ENCODE peak calls at places on chromosomes 7 and 10, in ten cellular contexts. M, F, B, D, J, N, G, V, Z and A are unnamed samples.

GRCh38 chr10:5527332-5528200 is 2.8 kb downstream of the CALML3 start:
- DNase-seq in M (peak; percentile 27), F (peak; percentile 43), B (no peak), D (no peak), J (no peak), N (no peak), G (no peak), V (no peak), Z (no peak), A (peak; percentile 6)

GRCh38 chr10:58641095-58641531 is 128.4 kb downstream of the BICC1 start:
- DNase-seq in M (no peak), F (no peak), B (peak; percentile 98), D (peak; percentile 87), J (peak; percentile 99), N (peak; percentile 18), G (no peak), V (peak; percentile 92), Z (no peak), A (no peak)

GRCh38 chr7:77954773-77955562 is 156.4 kb downstream of the PHTF2 start:
- DNase-seq in M (no peak), F (no peak), B (no peak), D (peak; percentile 23), J (peak; percentile 19), N (no peak), G (no peak), V (peak; percentile 69), Z (no peak), A (no peak)

GRCh38 chr10:47418966-47419365 is 34.9 kb upstream of the ZNF488 start:
- DNase-seq in M (no peak), F (peak; percentile 28), B (no peak), D (no peak), J (no peak), N (no peak), G (no peak), V (no peak), Z (no peak), A (no peak)

GRCh38 chr7:1948887-1949680 is 279.0 kb downstream of the ELFN1 start:
- DNase-seq in M (peak; percentile 36), F (no peak), B (no peak), D (no peak), J (no peak), N (no peak), G (peak; percentile 61), V (no peak), Z (peak; percentile 16), A (no peak)

GRCh38 chr7:30926323-30926722 is 14.7 kb downstream of the AQP1 start:
- DNase-seq in M (peak; percentile 42), F (peak; percentile 54), B (no peak), D (no peak), J (no peak), N (no peak), G (no peak), V (no peak), Z (peak; percentile 7), A (no peak)

GRCh38 chr10:97781541-97782331 is 9.9 kb upstream of the SFRP5 start:
- DNase-seq in M (no peak), F (no peak), B (no peak), D (no peak), J (no peak), N (no peak), G (no peak), V (no peak), Z (no peak), A (no peak)

GRCh38 chr10:79193694-79194382 is 125.1 kb downstream of the ZMIZ1 start:
- DNase-seq in M (no peak), F (no peak), B (no peak), D (no peak), J (no peak), N (no peak), G (no peak), V (no peak), Z (no peak), A (peak; percentile 57)

GRCh38 chr10:78985973-78986372 is 82.8 kb upstream of the ZMIZ1 start:
- DNase-seq in M (no peak), F (no peak), B (no peak), D (no peak), J (no peak), N (no peak), G (no peak), V (no peak), Z (no peak), A (no peak)

GRCh38 chr7:94301024-94301588 is 93.6 kb upstream of the COL1A2 start:
- DNase-seq in M (peak; percentile 82), F (peak; percentile 92), B (peak; percentile 90), D (peak; percentile 94), J (peak; percentile 98), N (peak; percentile 79), G (no peak), V (peak; percentile 98), Z (peak; percentile 86), A (no peak)
- TF ChIP-seq CTCF in M (no peak), F (peak; percentile 8), B (no peak), D (peak; percentile 40), J (peak; percentile 21), N (no peak), G (peak; percentile 12), V (peak; percentile 26), Z (no peak), A (no peak)

GRCh38 chr10:49323896-49324270 is 24.9 kb downstream of the C10orf71 start:
- DNase-seq in M (no peak), F (no peak), B (no peak), D (no peak), J (no peak), N (no peak), G (no peak), V (no peak), Z (no peak), A (no peak)

GRCh38 chr10:49325916-49326783 is 27.2 kb downstream of the C10orf71 start:
- DNase-seq in M (no peak), F (no peak), B (no peak), D (no peak), J (no peak), N (no peak), G (peak; percentile 84), V (no peak), Z (no peak), A (no peak)

GRCh38 chr10:49323171-49323895 is 24.4 kb downstream of the C10orf71 start:
- DNase-seq in M (peak; percentile 68), F (no peak), B (no peak), D (no peak), J (no peak), N (no peak), G (no peak), V (no peak), Z (no peak), A (no peak)

GRCh38 chr10:49325131-49325915 is 26.4 kb downstream of the C10orf71 start:
- DNase-seq in M (no peak), F (no peak), B (no peak), D (no peak), J (no peak), N (no peak), G (no peak), V (no peak), Z (no peak), A (no peak)

GRCh38 chr10:49324711-49325110 is 25.7 kb downstream of the C10orf71 start:
- DNase-seq in M (no peak), F (no peak), B (no peak), D (no peak), J (no peak), N (no peak), G (no peak), V (no peak), Z (no peak), A (no peak)
- TF ChIP-seq CTCF in M (no peak), F (no peak), B (peak; percentile 15), D (peak; percentile 23), J (no peak), N (peak; percentile 17), G (no peak), V (no peak), Z (no peak), A (no peak)

GRCh38 chr7:21261627-21262564 is 166.0 kb upstream of the SP4 start:
- DNase-seq in M (no peak), F (no peak), B (no peak), D (no peak), J (peak; percentile 26), N (peak; percentile 44), G (no peak), V (peak; percentile 18), Z (no peak), A (peak; percentile 18)
- TF ChIP-seq CTCF in M (peak; percentile 37), F (peak; percentile 15), B (peak; percentile 42), D (peak; percentile 60), J (peak; percentile 50), N (peak; percentile 74), G (no peak), V (peak; percentile 46), Z (no peak), A (no peak)

GRCh38 chr10:9311702-9312499 is 1257.4 kb downstream of the GATA3 start:
- DNase-seq in M (no peak), F (no peak), B (no peak), D (no peak), J (peak; percentile 6), N (no peak), G (no peak), V (no peak), Z (no peak), A (no peak)

GRCh38 chr10:9315292-9315691 is 1260.8 kb downstream of the GATA3 start:
- DNase-seq in M (no peak), F (no peak), B (no peak), D (no peak), J (no peak), N (no peak), G (no peak), V (no peak), Z (no peak), A (no peak)
- TF ChIP-seq CTCF in M (no peak), F (no peak), B (no peak), D (no peak), J (no peak), N (no peak), G (no peak), V (no peak), Z (no peak), A (no peak)

DNA sequence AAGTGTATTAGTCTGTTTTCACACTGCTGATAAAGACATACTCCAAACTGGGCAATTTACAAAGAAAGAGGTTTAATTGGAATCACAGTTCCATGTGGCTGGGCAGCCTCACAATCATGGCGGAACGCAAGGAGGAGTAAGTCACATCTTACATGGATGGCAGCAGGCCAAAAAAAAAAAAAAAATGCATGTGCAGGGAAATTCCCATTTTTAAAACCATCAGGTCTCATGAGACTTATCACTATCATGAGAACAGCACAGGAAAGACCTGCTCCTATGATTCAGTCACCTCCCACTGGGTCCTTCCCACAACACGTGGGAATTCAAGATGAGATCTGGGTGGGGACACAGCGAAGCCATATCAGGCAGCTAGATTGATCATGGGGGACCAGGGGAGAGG is 136.8 kb downstream of the EXOC4 start:
- DNase-seq in M (no peak), F (no peak), B (no peak), D (no peak), J (no peak), N (no peak), G (no peak), V (no peak), Z (no peak), A (no peak)
- TF ChIP-seq CTCF in M (no peak), F (no peak), B (no peak), D (no peak), J (no peak), N (no peak), G (no peak), V (no peak), Z (no peak), A (no peak)